ENCODE peak calls at places on chromosomes 16 and 17, in ten cellular contexts. One of them, this sample, is unnamed.
A peak's percentile ranks its signal among the peaks of the same experiment; 100 is the strongest.

GRCh38 chr17:76556759-76557367 is 17.0 kb downstream of the PRCD start:
- DNase-seq in effector CD4-positive, alpha-beta T cell: peak; percentile 28
- DNase-seq in stimulated activated CD4-positive, alpha-beta T cell treated with anti-CD3 and anti-CD28 coated beads, TNF-alpha, amount 100 ng/mL, for 48 hours: no peak
- DNase-seq in M059J: no peak
- DNase-seq in activated naive CD4-positive, alpha-beta T cell: no peak
- DNase-seq in NCI-H510A treated with DMSO at 0.1 percent for 48 hours: peak; percentile 47
- DNase-seq in non-pigmented ciliary epithelial cell: no peak
- DNase-seq in activated T-cell treated with anti-CD3 and anti-CD28 coated beads for 48 hours: no peak
- DNase-seq in A172: peak; percentile 14
- DNase-seq in osteocyte: no peak
- DNase-seq in this sample: no peak

GRCh38 chr16:86365513-86366040 is 144.8 kb upstream of the FOXF1 start:
- DNase-seq in effector CD4-positive, alpha-beta T cell: no peak
- DNase-seq in stimulated activated CD4-positive, alpha-beta T cell treated with anti-CD3 and anti-CD28 coated beads, TNF-alpha, amount 100 ng/mL, for 48 hours: no peak
- DNase-seq in M059J: no peak
- DNase-seq in activated naive CD4-positive, alpha-beta T cell: no peak
- DNase-seq in NCI-H510A treated with DMSO at 0.1 percent for 48 hours: no peak
- DNase-seq in non-pigmented ciliary epithelial cell: no peak
- DNase-seq in activated T-cell treated with anti-CD3 and anti-CD28 coated beads for 48 hours: no peak
- DNase-seq in A172: no peak
- DNase-seq in osteocyte: no peak
- DNase-seq in this sample: no peak

GRCh38 chr17:65662166-65662565 is 100.7 kb upstream of the AXIN2 start:
- DNase-seq in effector CD4-positive, alpha-beta T cell: no peak
- DNase-seq in stimulated activated CD4-positive, alpha-beta T cell treated with anti-CD3 and anti-CD28 coated beads, TNF-alpha, amount 100 ng/mL, for 48 hours: no peak
- DNase-seq in M059J: no peak
- DNase-seq in activated naive CD4-positive, alpha-beta T cell: no peak
- DNase-seq in NCI-H510A treated with DMSO at 0.1 percent for 48 hours: no peak
- DNase-seq in non-pigmented ciliary epithelial cell: no peak
- DNase-seq in activated T-cell treated with anti-CD3 and anti-CD28 coated beads for 48 hours: no peak
- DNase-seq in A172: no peak
- DNase-seq in osteocyte: no peak
- DNase-seq in this sample: no peak

GRCh38 chr16:86287641-86288201 is 222.6 kb upstream of the FOXF1 start:
- DNase-seq in effector CD4-positive, alpha-beta T cell: no peak
- DNase-seq in stimulated activated CD4-positive, alpha-beta T cell treated with anti-CD3 and anti-CD28 coated beads, TNF-alpha, amount 100 ng/mL, for 48 hours: no peak
- DNase-seq in M059J: no peak
- DNase-seq in activated naive CD4-positive, alpha-beta T cell: no peak
- DNase-seq in NCI-H510A treated with DMSO at 0.1 percent for 48 hours: no peak
- DNase-seq in non-pigmented ciliary epithelial cell: no peak
- DNase-seq in activated T-cell treated with anti-CD3 and anti-CD28 coated beads for 48 hours: no peak
- DNase-seq in A172: no peak
- DNase-seq in osteocyte: peak; percentile 54
- DNase-seq in this sample: no peak

GRCh38 chr17:35254107-35254802 is 11.4 kb downstream of the SLFN5 start:
- DNase-seq in effector CD4-positive, alpha-beta T cell: no peak
- DNase-seq in stimulated activated CD4-positive, alpha-beta T cell treated with anti-CD3 and anti-CD28 coated beads, TNF-alpha, amount 100 ng/mL, for 48 hours: no peak
- DNase-seq in M059J: peak; percentile 96
- DNase-seq in activated naive CD4-positive, alpha-beta T cell: no peak
- DNase-seq in NCI-H510A treated with DMSO at 0.1 percent for 48 hours: no peak
- DNase-seq in non-pigmented ciliary epithelial cell: peak; percentile 73
- DNase-seq in activated T-cell treated with anti-CD3 and anti-CD28 coated beads for 48 hours: no peak
- DNase-seq in A172: peak; percentile 97
- DNase-seq in osteocyte: no peak
- DNase-seq in this sample: peak; percentile 60

GRCh38 chr16:86216591-86216990 is 293.7 kb upstream of the FOXF1 start:
- DNase-seq in effector CD4-positive, alpha-beta T cell: no peak
- DNase-seq in stimulated activated CD4-positive, alpha-beta T cell treated with anti-CD3 and anti-CD28 coated beads, TNF-alpha, amount 100 ng/mL, for 48 hours: no peak
- DNase-seq in M059J: no peak
- DNase-seq in activated naive CD4-positive, alpha-beta T cell: no peak
- DNase-seq in NCI-H510A treated with DMSO at 0.1 percent for 48 hours: no peak
- DNase-seq in non-pigmented ciliary epithelial cell: no peak
- DNase-seq in activated T-cell treated with anti-CD3 and anti-CD28 coated beads for 48 hours: no peak
- DNase-seq in A172: no peak
- DNase-seq in osteocyte: no peak
- DNase-seq in this sample: no peak

GRCh38 chr17:1629647-1630310 is 1.1 kb upstream of the SLC43A2 start:
- DNase-seq in effector CD4-positive, alpha-beta T cell: peak; percentile 66
- DNase-seq in stimulated activated CD4-positive, alpha-beta T cell treated with anti-CD3 and anti-CD28 coated beads, TNF-alpha, amount 100 ng/mL, for 48 hours: peak; percentile 84
- DNase-seq in M059J: peak; percentile 42
- DNase-seq in activated naive CD4-positive, alpha-beta T cell: peak; percentile 39
- DNase-seq in NCI-H510A treated with DMSO at 0.1 percent for 48 hours: no peak
- DNase-seq in non-pigmented ciliary epithelial cell: no peak
- DNase-seq in activated T-cell treated with anti-CD3 and anti-CD28 coated beads for 48 hours: peak; percentile 82
- DNase-seq in A172: peak; percentile 44
- DNase-seq in osteocyte: no peak
- DNase-seq in this sample: peak; percentile 57

GRCh38 chr17:52157161-52157560 is 1.4 kb downstream of the CA10 start:
- DNase-seq in effector CD4-positive, alpha-beta T cell: no peak
- DNase-seq in stimulated activated CD4-positive, alpha-beta T cell treated with anti-CD3 and anti-CD28 coated beads, TNF-alpha, amount 100 ng/mL, for 48 hours: no peak
- DNase-seq in M059J: no peak
- DNase-seq in activated naive CD4-positive, alpha-beta T cell: no peak
- DNase-seq in NCI-H510A treated with DMSO at 0.1 percent for 48 hours: peak; percentile 40
- DNase-seq in non-pigmented ciliary epithelial cell: no peak
- DNase-seq in activated T-cell treated with anti-CD3 and anti-CD28 coated beads for 48 hours: no peak
- DNase-seq in A172: no peak
- DNase-seq in osteocyte: no peak
- DNase-seq in this sample: no peak

GRCh38 chr17:31534223-31534888 is 142.9 kb downstream of the RAB11FIP4 start:
- DNase-seq in effector CD4-positive, alpha-beta T cell: no peak
- DNase-seq in stimulated activated CD4-positive, alpha-beta T cell treated with anti-CD3 and anti-CD28 coated beads, TNF-alpha, amount 100 ng/mL, for 48 hours: no peak
- DNase-seq in M059J: peak; percentile 71
- DNase-seq in activated naive CD4-positive, alpha-beta T cell: no peak
- DNase-seq in NCI-H510A treated with DMSO at 0.1 percent for 48 hours: no peak
- DNase-seq in non-pigmented ciliary epithelial cell: no peak
- DNase-seq in activated T-cell treated with anti-CD3 and anti-CD28 coated beads for 48 hours: no peak
- DNase-seq in A172: no peak
- DNase-seq in osteocyte: no peak
- DNase-seq in this sample: no peak

GRCh38 chr16:71484006-71484893 is 4.9 kb downstream of the ZNF19 start:
- DNase-seq in effector CD4-positive, alpha-beta T cell: peak; percentile 71
- DNase-seq in stimulated activated CD4-positive, alpha-beta T cell treated with anti-CD3 and anti-CD28 coated beads, TNF-alpha, amount 100 ng/mL, for 48 hours: peak; percentile 67
- DNase-seq in M059J: peak; percentile 92
- DNase-seq in activated naive CD4-positive, alpha-beta T cell: peak; percentile 32
- DNase-seq in NCI-H510A treated with DMSO at 0.1 percent for 48 hours: peak; percentile 92
- DNase-seq in non-pigmented ciliary epithelial cell: peak; percentile 79
- DNase-seq in activated T-cell treated with anti-CD3 and anti-CD28 coated beads for 48 hours: peak; percentile 72
- DNase-seq in A172: peak; percentile 73
- DNase-seq in osteocyte: peak; percentile 88
- DNase-seq in this sample: peak; percentile 76

GRCh38 chr16:4474192-4474961 is at the start of gene NMRAL1:
- DNase-seq in effector CD4-positive, alpha-beta T cell: peak; percentile 85
- DNase-seq in stimulated activated CD4-positive, alpha-beta T cell treated with anti-CD3 and anti-CD28 coated beads, TNF-alpha, amount 100 ng/mL, for 48 hours: peak; percentile 88
- DNase-seq in M059J: peak; percentile 92
- DNase-seq in activated naive CD4-positive, alpha-beta T cell: peak; percentile 50
- DNase-seq in NCI-H510A treated with DMSO at 0.1 percent for 48 hours: peak; percentile 78
- DNase-seq in non-pigmented ciliary epithelial cell: no peak
- DNase-seq in activated T-cell treated with anti-CD3 and anti-CD28 coated beads for 48 hours: peak; percentile 91
- DNase-seq in A172: peak; percentile 88
- DNase-seq in osteocyte: peak; percentile 97
- DNase-seq in this sample: peak; percentile 92

This sample was measured in breast epithelium.